ENCODE peak calls at places on chromosomes 1 and 21, in five cellular contexts. One of them, this sample, is unnamed.

GRCh38 chr21:39073717-39074116 is 109.5 kb downstream of the PSMG1 start:
- DNase-seq in psoas muscle: no peak
- DNase-seq in uterus: no peak
- DNase-seq in A549: no peak
- DNase-seq in GM12865: no peak
- DNase-seq in this sample: no peak

GRCh38 chr1:65310078-65310587 is 790 bp downstream of the DNAJC6 start:
- DNase-seq in uterus: no peak
- DNase-seq in GM12865: no peak
- DNase-seq in A549: no peak
- DNase-seq in psoas muscle: no peak
- DNase-seq in this sample: no peak

GRCh38 chr1:15923241-15923640 is 52.7 kb downstream of the ZBTB17 start:
- DNase-seq in GM12865: no peak
- DNase-seq in psoas muscle: no peak
- DNase-seq in A549: no peak
- DNase-seq in uterus: no peak
- DNase-seq in this sample: peak; percentile 94

GRCh38 chr1:233289676-233290075 is 5.8 kb downstream of the PCNX2 start:
- DNase-seq in A549: no peak
- DNase-seq in psoas muscle: no peak
- DNase-seq in uterus: no peak
- DNase-seq in GM12865: no peak
- DNase-seq in this sample: no peak

GRCh38 chr1:14265515-14265914 is 333.0 kb upstream of the KAZN start:
- DNase-seq in uterus: no peak
- DNase-seq in A549: no peak
- DNase-seq in psoas muscle: no peak
- DNase-seq in GM12865: no peak
- DNase-seq in this sample: no peak

GRCh38 chr1:204286841-204287387 is 72.8 kb downstream of the PLEKHA6 start:
- DNase-seq in uterus: no peak
- DNase-seq in psoas muscle: no peak
- DNase-seq in A549: peak; percentile 48
- DNase-seq in GM12865: no peak
- DNase-seq in this sample: no peak

GRCh38 chr1:184160236-184160635 is 108.7 kb downstream of the TSEN15 start:
- DNase-seq in A549: no peak
- DNase-seq in psoas muscle: no peak
- DNase-seq in uterus: no peak
- DNase-seq in GM12865: peak; percentile 67
- DNase-seq in this sample: peak; percentile 61

GRCh38 chr1:6180215-6180577 is at the start of gene CHD5:
- DNase-seq in psoas muscle: no peak
- DNase-seq in uterus: no peak
- DNase-seq in GM12865: no peak
- DNase-seq in A549: no peak
- DNase-seq in this sample: no peak

GRCh38 chr1:75394386-75395139 is 216.4 kb downstream of the SLC44A5 start:
- DNase-seq in uterus: no peak
- DNase-seq in A549: no peak
- DNase-seq in GM12865: peak; percentile 3
- DNase-seq in psoas muscle: no peak
- DNase-seq in this sample: no peak

GRCh38 chr1:21734526-21734925 is 48.4 kb downstream of the USP48 start:
- DNase-seq in GM12865: no peak
- DNase-seq in uterus: no peak
- DNase-seq in A549: no peak
- DNase-seq in psoas muscle: no peak
- DNase-seq in this sample: peak; percentile 70

GRCh38 chr1:172414331-172414730 is 6.2 kb upstream of the C1orf105 start:
- DNase-seq in A549: no peak
- DNase-seq in uterus: no peak
- DNase-seq in psoas muscle: no peak
- DNase-seq in GM12865: no peak
- DNase-seq in this sample: peak; percentile 72

GRCh38 chr1:74717626-74718025 is 15.2 kb downstream of the CRYZ start:
- DNase-seq in uterus: no peak
- DNase-seq in psoas muscle: no peak
- DNase-seq in A549: no peak
- DNase-seq in GM12865: no peak
- DNase-seq in this sample: no peak

GRCh38 chr1:222618880-222619321 is 1.0 kb downstream of the MIA3 start:
- DNase-seq in psoas muscle: no peak
- DNase-seq in GM12865: peak; percentile 29
- DNase-seq in uterus: no peak
- DNase-seq in A549: no peak
- DNase-seq in this sample: peak; percentile 44

GRCh38 chr21:40140675-40141074 is 273.4 kb downstream of the PCP4 start:
- DNase-seq in A549: no peak
- DNase-seq in psoas muscle: no peak
- DNase-seq in GM12865: no peak
- DNase-seq in uterus: no peak
- DNase-seq in this sample: no peak

GRCh38 chr1:193321242-193321842 is 134.9 kb upstream of the B3GALT2 start:
- DNase-seq in psoas muscle: no peak
- DNase-seq in uterus: no peak
- DNase-seq in GM12865: no peak
- DNase-seq in A549: no peak
- DNase-seq in this sample: no peak

GRCh38 chr1:160681067-160681890 is 30.3 kb downstream of the CD48 start:
- DNase-seq in psoas muscle: peak; percentile 75
- DNase-seq in GM12865: peak; percentile 93
- DNase-seq in uterus: peak; percentile 16
- DNase-seq in A549: peak; percentile 43
- DNase-seq in this sample: peak; percentile 79

GRCh38 chr1:209601809-209602657 is 18.5 kb downstream of the CAMK1G start:
- DNase-seq in A549: peak; percentile 55
- DNase-seq in psoas muscle: peak; percentile 61
- DNase-seq in uterus: no peak
- DNase-seq in GM12865: peak; percentile 53
- DNase-seq in this sample: peak; percentile 77

GRCh38 chr1:230867119-230867902 is 1.0 kb downstream of the C1orf198 start:
- DNase-seq in psoas muscle: no peak
- DNase-seq in uterus: no peak
- DNase-seq in GM12865: no peak
- DNase-seq in A549: no peak
- DNase-seq in this sample: peak; percentile 21
- H3K4me3 ChIP-seq in psoas muscle: peak overlapping the region; percentile 85
- H3K4me3 ChIP-seq in uterus: peak overlapping the region; percentile 79
- H3K4me3 ChIP-seq in GM12865: peak overlapping the region; percentile 78
- H3K4me3 ChIP-seq in A549: peak overlapping the region; percentile 94
- H3K4me3 ChIP-seq in this sample: peak overlapping the region; percentile 62

DNA sequence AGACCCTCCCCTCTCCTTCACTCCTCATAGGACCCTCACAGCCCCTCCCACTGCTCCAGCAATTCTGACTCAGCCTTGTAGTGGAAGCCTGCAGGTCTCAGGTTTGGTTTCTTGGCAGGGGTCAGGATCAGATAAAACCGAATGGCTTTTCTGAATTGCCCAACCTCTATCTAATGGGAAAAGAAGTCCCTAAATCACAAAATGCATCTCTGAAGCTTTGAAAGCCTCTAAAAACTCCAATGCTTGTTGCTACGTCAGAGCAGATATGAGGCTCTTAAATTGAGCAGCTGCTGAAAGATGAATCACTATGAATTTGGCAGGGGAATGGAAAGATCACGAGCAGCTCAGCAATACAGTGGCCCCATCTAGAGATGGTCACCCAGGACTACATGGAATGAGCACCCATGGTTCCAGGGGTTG is 74.5 kb downstream of the NID1 start:
- DNase-seq in GM12865: no peak
- DNase-seq in psoas muscle: no peak
- DNase-seq in A549: no peak
- DNase-seq in uterus: peak; percentile 58
- DNase-seq in this sample: no peak
- TF ChIP-seq CTCF in GM12865: no peak
- TF ChIP-seq CTCF in psoas muscle: no peak
- TF ChIP-seq CTCF in A549: no peak
- TF ChIP-seq CTCF in uterus: no peak
- TF ChIP-seq CTCF in this sample: no peak

GRCh38 chr1:89041055-89041707 is 18.5 kb upstream of the GBP3 start:
- DNase-seq in GM12865: peak; percentile 83
- DNase-seq in uterus: no peak
- DNase-seq in A549: no peak
- DNase-seq in psoas muscle: no peak
- DNase-seq in this sample: peak; percentile 78
- H3K4me3 ChIP-seq in GM12865: no peak overlapping the region
- H3K4me3 ChIP-seq in uterus: no peak overlapping the region
- H3K4me3 ChIP-seq in A549: no peak overlapping the region
- H3K4me3 ChIP-seq in psoas muscle: no peak overlapping the region
- H3K4me3 ChIP-seq in this sample: no peak overlapping the region

GRCh38 chr1:228417061-228417460 is 400 bp upstream of the TRIM17 start:
- DNase-seq in uterus: no peak
- DNase-seq in psoas muscle: no peak
- DNase-seq in GM12865: no peak
- DNase-seq in A549: no peak
- DNase-seq in this sample: no peak

GRCh38 chr1:228417471-228418203 is 976 bp upstream of the TRIM17 start:
- DNase-seq in psoas muscle: no peak
- DNase-seq in A549: no peak
- DNase-seq in uterus: no peak
- DNase-seq in GM12865: no peak
- DNase-seq in this sample: peak; percentile 90

GRCh38 chr1:228415221-228415620 is 1.4 kb downstream of the TRIM17 start:
- DNase-seq in GM12865: no peak
- DNase-seq in uterus: no peak
- DNase-seq in A549: no peak
- DNase-seq in psoas muscle: no peak
- DNase-seq in this sample: no peak

GRCh38 chr1:228415853-228416216 is 826 bp downstream of the TRIM17 start:
- DNase-seq in A549: no peak
- DNase-seq in GM12865: no peak
- DNase-seq in uterus: no peak
- DNase-seq in psoas muscle: no peak
- DNase-seq in this sample: no peak

DNA sequence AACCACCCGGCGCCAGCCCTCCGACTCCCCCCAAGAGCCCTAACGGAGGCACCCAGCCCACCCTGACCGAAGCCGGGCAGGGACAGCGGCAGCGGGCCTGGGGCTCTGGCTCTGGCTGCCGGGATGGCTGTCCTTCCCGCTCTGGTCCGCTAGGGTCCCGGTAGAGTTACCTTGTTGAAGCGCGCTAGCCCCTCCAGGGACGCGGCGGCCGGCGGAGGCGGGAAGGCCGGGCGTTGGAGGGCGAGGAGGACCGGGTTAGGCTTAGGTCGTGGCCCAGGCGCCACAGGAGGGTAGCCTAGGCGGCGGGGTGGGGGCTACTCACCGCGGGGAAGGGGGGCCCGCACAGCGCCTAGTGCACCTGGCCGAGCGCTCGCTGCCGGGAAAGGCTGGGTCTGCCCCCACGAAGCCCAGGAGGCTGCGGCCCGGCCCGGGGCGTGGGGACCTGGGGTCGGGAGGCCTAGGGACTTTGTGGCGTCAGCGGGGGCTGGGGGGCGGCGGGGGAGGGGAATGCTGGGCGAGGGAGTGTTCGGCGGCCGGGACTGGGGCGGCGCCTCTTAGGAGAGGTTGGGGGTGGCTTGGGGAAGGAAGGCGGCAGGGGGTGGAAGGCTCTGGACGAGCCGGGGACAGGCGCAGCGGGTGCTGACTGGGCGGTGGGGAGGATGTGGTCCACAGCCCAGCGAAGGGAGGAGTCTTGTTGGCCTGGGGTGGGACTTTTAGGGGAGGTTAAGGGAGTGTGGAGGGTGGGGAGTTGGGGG is at the start of gene TRIM17:
- DNase-seq in psoas muscle: no peak
- DNase-seq in A549: no peak
- DNase-seq in GM12865: no peak
- DNase-seq in uterus: no peak
- DNase-seq in this sample: peak; percentile 37
- TF ChIP-seq CTCF in psoas muscle: no peak
- TF ChIP-seq CTCF in A549: no peak
- TF ChIP-seq CTCF in GM12865: no peak
- TF ChIP-seq CTCF in uterus: peak; percentile 48
- TF ChIP-seq CTCF in this sample: peak; percentile 30

DNA sequence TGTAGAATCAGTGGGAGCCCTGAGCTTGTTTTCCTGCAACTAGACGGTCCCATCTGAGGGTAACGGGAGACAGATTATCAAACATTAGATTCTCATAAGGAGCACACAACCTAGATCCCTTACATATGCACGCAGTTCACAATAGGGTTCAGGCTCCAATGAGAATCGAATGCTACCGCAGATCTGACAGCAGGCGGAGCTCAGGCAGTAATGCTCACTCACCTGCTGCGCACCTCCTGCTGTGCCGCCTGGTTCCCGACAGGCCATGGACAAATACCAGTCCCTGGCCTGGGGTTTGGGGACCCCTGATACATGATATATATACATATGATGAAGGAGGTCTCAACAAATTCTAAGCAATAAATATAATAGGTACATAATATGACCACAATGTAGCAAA is 19.7 kb upstream of the SMIM12 start:
- DNase-seq in uterus: no peak
- DNase-seq in A549: no peak
- DNase-seq in psoas muscle: no peak
- DNase-seq in GM12865: no peak
- DNase-seq in this sample: peak; percentile 18
- H3K4me3 ChIP-seq in uterus: no peak overlapping the region
- H3K4me3 ChIP-seq in A549: no peak overlapping the region
- H3K4me3 ChIP-seq in psoas muscle: no peak overlapping the region
- H3K4me3 ChIP-seq in GM12865: no peak overlapping the region
- H3K4me3 ChIP-seq in this sample: no peak overlapping the region

GRCh38 chr1:54791880-54792522 is 9.1 kb downstream of the TTC22 start:
- DNase-seq in A549: peak; percentile 34
- DNase-seq in GM12865: peak; percentile 73
- DNase-seq in uterus: no peak
- DNase-seq in psoas muscle: no peak
- DNase-seq in this sample: no peak
- TF ChIP-seq CTCF in A549: peak; percentile 33
- TF ChIP-seq CTCF in GM12865: peak; percentile 66
- TF ChIP-seq CTCF in uterus: no peak
- TF ChIP-seq CTCF in psoas muscle: peak; percentile 33
- TF ChIP-seq CTCF in this sample: peak; percentile 60

DNA sequence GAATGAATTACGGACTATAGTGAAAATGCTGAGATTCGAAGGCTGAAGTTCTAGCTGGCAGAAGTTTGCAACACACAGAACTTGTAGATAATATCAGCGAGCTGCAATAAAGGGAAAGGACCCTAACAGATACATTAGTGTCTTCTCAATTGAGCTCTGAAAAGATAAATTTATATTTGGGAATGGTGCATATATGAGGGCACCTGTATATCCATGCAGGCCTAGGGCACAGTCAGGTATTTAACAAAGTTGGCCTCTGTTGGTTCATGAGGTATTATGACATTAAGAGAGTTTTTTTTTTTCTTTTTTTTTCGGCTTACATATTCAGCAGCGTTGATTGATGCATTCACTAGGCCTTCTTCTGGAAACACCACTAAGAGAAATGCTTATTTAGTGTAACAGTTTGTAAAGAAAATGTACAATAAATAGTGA is 2.2 kb downstream of the NFIA start:
- DNase-seq in uterus: no peak
- DNase-seq in psoas muscle: no peak
- DNase-seq in GM12865: no peak
- DNase-seq in A549: no peak
- DNase-seq in this sample: no peak
- H3K4me3 ChIP-seq in uterus: peak overlapping the region; percentile 96
- H3K4me3 ChIP-seq in psoas muscle: peak overlapping the region; percentile 90
- H3K4me3 ChIP-seq in GM12865: no peak overlapping the region
- H3K4me3 ChIP-seq in A549: peak overlapping the region; percentile 91
- H3K4me3 ChIP-seq in this sample: peak overlapping the region; percentile 85

GRCh38 chr1:182198006-182198605 is 136.6 kb upstream of the ZNF648 start:
- DNase-seq in GM12865: peak; percentile 44
- DNase-seq in uterus: no peak
- DNase-seq in psoas muscle: no peak
- DNase-seq in A549: no peak
- DNase-seq in this sample: peak; percentile 48
- TF ChIP-seq CTCF in GM12865: peak; percentile 41
- TF ChIP-seq CTCF in uterus: no peak
- TF ChIP-seq CTCF in psoas muscle: no peak
- TF ChIP-seq CTCF in A549: peak; percentile 12
- TF ChIP-seq CTCF in this sample: peak; percentile 44

This sample was measured in epithelial cell of esophagus.